ENCODE peak calls at places on chromosome 13, in five cellular contexts. G, L, H, N and I are unnamed samples.

GRCh38 chr13:20672772-20673171 is 30.7 kb upstream of the IL17D start:
- DNase-seq in G (peak), H (no peak), N (no peak), L (no peak), I (no peak)

GRCh38 chr13:40384976-40385857 is 281.2 kb downstream of the FOXO1 start:
- DNase-seq in N (no peak), H (no peak), G (no peak), L (no peak), I (no peak)

GRCh38 chr13:26585136-26585535 is 27.7 kb downstream of the WASF3 start:
- DNase-seq in N (no peak), G (peak), H (no peak), L (no peak), I (no peak)

GRCh38 chr13:47033216-47033615 is 136.4 kb upstream of the HTR2A start:
- DNase-seq in H (no peak), N (peak), G (peak), L (no peak), I (no peak)

GRCh38 chr13:112453874-112454647 is 77.9 kb downstream of the SPACA7 start:
- DNase-seq in L (no peak), H (no peak), N (no peak), G (no peak), I (peak)

GRCh38 chr13:40539954-40540706 is 126.3 kb downstream of the FOXO1 start:
- DNase-seq in H (no peak), G (peak), N (peak), L (no peak), I (no peak)

GRCh38 chr13:76812971-76813691 is 73.1 kb downstream of the KCTD12 start:
- DNase-seq in H (no peak), N (no peak), L (peak), G (peak), I (no peak)

GRCh38 chr13:70894258-70894657 is 786.0 kb upstream of the KLHL1 start:
- DNase-seq in N (no peak), L (no peak), H (no peak), G (no peak), I (no peak)

GRCh38 chr13:76350399-76350798 is 535.8 kb downstream of the KCTD12 start:
- DNase-seq in L (no peak), G (peak), H (no peak), N (no peak), I (no peak)

GRCh38 chr13:77990973-77991372 is 72.3 kb upstream of the EDNRB start:
- DNase-seq in H (no peak), G (no peak), N (no peak), L (no peak), I (no peak)

DNA sequence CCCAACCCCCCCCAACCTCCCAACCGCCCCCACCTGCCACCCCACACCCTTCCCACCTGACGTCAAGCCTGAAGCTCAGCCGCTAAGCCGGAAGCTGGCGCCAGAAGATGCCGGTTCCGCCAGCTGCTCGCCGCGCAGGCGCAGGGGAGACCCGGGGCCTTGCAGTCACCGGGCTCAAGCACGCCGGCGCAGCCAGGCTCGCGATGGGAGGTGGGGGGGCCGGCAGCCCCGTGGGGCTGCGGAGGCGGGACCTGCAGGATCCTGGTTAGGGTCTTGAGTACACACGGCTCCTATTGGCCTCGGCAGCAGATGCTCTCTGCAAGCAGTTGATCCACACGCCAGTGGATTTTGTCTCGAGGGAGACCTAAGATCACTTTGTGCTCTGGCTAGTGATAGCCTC is at the start of gene LIG4:
- DNase-seq in G (peak), H (peak), L (peak), N (peak), I (peak)
- H3K4me3 ChIP-seq in G (peak), H (peak), L (peak), N (peak), I (peak)

DNA sequence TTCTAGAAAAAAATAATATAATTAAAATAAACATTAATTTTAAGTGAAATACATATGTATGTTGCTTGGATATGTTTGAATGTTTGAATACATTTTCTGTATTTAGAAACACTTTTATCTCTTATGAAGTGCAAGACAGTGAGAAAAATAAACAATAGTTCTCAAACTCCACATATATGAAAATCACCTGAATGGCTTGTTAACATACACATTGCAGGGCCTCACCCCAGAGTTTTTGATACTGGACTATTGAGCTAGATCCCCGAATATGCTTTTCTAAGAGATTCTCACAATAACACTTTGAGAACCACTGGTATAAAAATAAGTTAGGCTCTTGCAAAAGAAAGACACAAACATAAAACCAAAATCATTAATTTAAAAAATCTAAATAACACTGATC is 1570.3 kb upstream of the PRR20A start:
- DNase-seq in H (no peak), L (no peak), N (no peak), G (no peak), I (no peak)
- H3K4me3 ChIP-seq in H (no peak), L (no peak), N (no peak), G (no peak), I (no peak)

GRCh38 chr13:79402074-79402635 is 3.9 kb downstream of the RBM26 start:
- DNase-seq in L (no peak), G (peak), H (no peak), N (no peak), I (no peak)

GRCh38 chr13:79401259-79402071 is 4.6 kb downstream of the RBM26 start:
- DNase-seq in L (no peak), H (no peak), G (no peak), N (no peak), I (no peak)

GRCh38 chr13:79402679-79403078 is 3.4 kb downstream of the RBM26 start:
- DNase-seq in H (no peak), L (no peak), N (no peak), G (no peak), I (no peak)

GRCh38 chr13:79404361-79404760 is 1.7 kb downstream of the RBM26 start:
- DNase-seq in G (peak), L (no peak), N (no peak), H (no peak), I (no peak)

DNA sequence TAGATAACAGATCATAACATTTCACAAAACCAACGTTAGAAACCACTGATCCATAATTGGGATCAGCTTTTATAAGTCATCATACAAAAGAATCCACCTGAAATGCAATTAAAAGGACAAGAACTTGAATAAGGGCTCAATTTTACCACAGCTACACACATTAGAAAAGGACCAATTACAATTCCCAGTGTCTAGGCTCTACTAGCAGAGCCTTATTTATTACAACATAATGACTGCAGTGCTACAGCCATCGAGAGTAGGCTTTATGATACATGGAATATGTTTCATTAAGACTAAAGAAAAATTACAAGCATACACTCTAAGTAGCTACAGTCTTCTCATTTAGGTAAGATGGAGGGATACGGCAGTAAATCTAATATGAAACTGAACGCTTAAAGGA is 2.9 kb downstream of the RBM26 start:
- DNase-seq in N (no peak), H (no peak), G (peak), L (no peak), I (no peak)
- H3K4me3 ChIP-seq in N (no peak), H (no peak), G (peak), L (peak), I (peak)

GRCh38 chr13:30408319-30409101 is 13.8 kb upstream of the UBE2L5 start:
- DNase-seq in L (peak), H (peak), G (peak), N (no peak), I (peak)
- H3K4me3 ChIP-seq in L (peak), H (peak), G (peak), N (no peak), I (peak)